ENCODE peak calls at places on chromosomes 7 and 10, in six cellular contexts. One of them, this sample, is unnamed.

GRCh38 chr10:24661374-24661773 is 62.3 kb downstream of the ARHGAP21 start:
- DNase-seq in naive thymus-derived CD4-positive, alpha-beta T cell: no peak
- DNase-seq in tibial artery: no peak
- DNase-seq in transverse colon: no peak
- DNase-seq in K562: no peak
- DNase-seq in colonic mucosa: no peak
- DNase-seq in this sample: no peak

GRCh38 chr7:55415173-55415778 is 50.1 kb downstream of the LANCL2 start:
- DNase-seq in K562: peak
- DNase-seq in naive thymus-derived CD4-positive, alpha-beta T cell: peak
- DNase-seq in transverse colon: peak
- DNase-seq in tibial artery: peak
- DNase-seq in colonic mucosa: peak
- DNase-seq in this sample: peak

GRCh38 chr10:97499561-97500296 is 1.0 kb downstream of the UBTD1 start:
- DNase-seq in tibial artery: peak
- DNase-seq in colonic mucosa: peak
- DNase-seq in K562: no peak
- DNase-seq in transverse colon: peak
- DNase-seq in naive thymus-derived CD4-positive, alpha-beta T cell: no peak
- DNase-seq in this sample: peak

GRCh38 chr10:83372646-83373045 is 766.7 kb upstream of the GHITM start:
- DNase-seq in colonic mucosa: no peak
- DNase-seq in K562: no peak
- DNase-seq in tibial artery: no peak
- DNase-seq in naive thymus-derived CD4-positive, alpha-beta T cell: no peak
- DNase-seq in transverse colon: no peak
- DNase-seq in this sample: no peak

GRCh38 chr10:123136806-123137642 is 1.3 kb downstream of the HMX3 start:
- DNase-seq in transverse colon: no peak
- DNase-seq in tibial artery: no peak
- DNase-seq in K562: peak
- DNase-seq in naive thymus-derived CD4-positive, alpha-beta T cell: no peak
- DNase-seq in colonic mucosa: no peak
- DNase-seq in this sample: no peak

GRCh38 chr10:29946953-29947700 is 112.3 kb downstream of the JCAD start:
- DNase-seq in colonic mucosa: no peak
- DNase-seq in transverse colon: no peak
- DNase-seq in K562: no peak
- DNase-seq in naive thymus-derived CD4-positive, alpha-beta T cell: no peak
- DNase-seq in tibial artery: peak
- DNase-seq in this sample: no peak

GRCh38 chr10:97676770-97677581 is 10.1 kb downstream of the AVPI1 start:
- DNase-seq in transverse colon: peak
- DNase-seq in naive thymus-derived CD4-positive, alpha-beta T cell: peak
- DNase-seq in colonic mucosa: no peak
- DNase-seq in K562: peak
- DNase-seq in tibial artery: no peak
- DNase-seq in this sample: no peak

GRCh38 chr10:113971349-113971973 is 72.2 kb upstream of the ADRB1 start:
- DNase-seq in naive thymus-derived CD4-positive, alpha-beta T cell: no peak
- DNase-seq in K562: no peak
- DNase-seq in tibial artery: no peak
- DNase-seq in colonic mucosa: no peak
- DNase-seq in transverse colon: no peak
- DNase-seq in this sample: no peak

GRCh38 chr7:152859781-152860191 is 100.2 kb downstream of the ACTR3B start:
- DNase-seq in K562: peak
- DNase-seq in naive thymus-derived CD4-positive, alpha-beta T cell: no peak
- DNase-seq in colonic mucosa: no peak
- DNase-seq in transverse colon: no peak
- DNase-seq in tibial artery: no peak
- DNase-seq in this sample: no peak

GRCh38 chr7:3597243-3597642 is 296.2 kb downstream of the SDK1 start:
- DNase-seq in K562: no peak
- DNase-seq in naive thymus-derived CD4-positive, alpha-beta T cell: no peak
- DNase-seq in tibial artery: no peak
- DNase-seq in transverse colon: no peak
- DNase-seq in colonic mucosa: no peak
- DNase-seq in this sample: no peak

GRCh38 chr10:78321500-78321899 is 287.8 kb downstream of the RPS24 start:
- DNase-seq in K562: no peak
- DNase-seq in colonic mucosa: no peak
- DNase-seq in naive thymus-derived CD4-positive, alpha-beta T cell: no peak
- DNase-seq in tibial artery: no peak
- DNase-seq in transverse colon: no peak
- DNase-seq in this sample: no peak

GRCh38 chr7:124412531-124412930 is 353.1 kb downstream of the GPR37 start:
- DNase-seq in tibial artery: no peak
- DNase-seq in transverse colon: no peak
- DNase-seq in naive thymus-derived CD4-positive, alpha-beta T cell: no peak
- DNase-seq in colonic mucosa: no peak
- DNase-seq in K562: no peak
- DNase-seq in this sample: no peak

GRCh38 chr7:23474098-23474828 is 4.0 kb upstream of the IGF2BP3 start:
- DNase-seq in tibial artery: peak
- DNase-seq in naive thymus-derived CD4-positive, alpha-beta T cell: no peak
- DNase-seq in K562: peak
- DNase-seq in transverse colon: peak
- DNase-seq in colonic mucosa: peak
- DNase-seq in this sample: peak

GRCh38 chr7:46468753-46469356 is 547.8 kb upstream of the IGFBP3 start:
- DNase-seq in tibial artery: no peak
- DNase-seq in transverse colon: no peak
- DNase-seq in colonic mucosa: no peak
- DNase-seq in naive thymus-derived CD4-positive, alpha-beta T cell: no peak
- DNase-seq in K562: peak
- DNase-seq in this sample: no peak

GRCh38 chr10:44399478-44400451 is 14.9 kb upstream of the CXCL12 start:
- DNase-seq in tibial artery: no peak
- DNase-seq in transverse colon: no peak
- DNase-seq in colonic mucosa: no peak
- DNase-seq in K562: no peak
- DNase-seq in naive thymus-derived CD4-positive, alpha-beta T cell: no peak
- DNase-seq in this sample: no peak

GRCh38 chr7:107162466-107162865 is 6.3 kb upstream of the HBP1 start:
- DNase-seq in K562: no peak
- DNase-seq in naive thymus-derived CD4-positive, alpha-beta T cell: no peak
- DNase-seq in transverse colon: no peak
- DNase-seq in tibial artery: no peak
- DNase-seq in colonic mucosa: no peak
- DNase-seq in this sample: no peak

GRCh38 chr10:49092477-49092876 is 22.8 kb downstream of the VSTM4 start:
- DNase-seq in transverse colon: no peak
- DNase-seq in tibial artery: no peak
- DNase-seq in naive thymus-derived CD4-positive, alpha-beta T cell: no peak
- DNase-seq in K562: no peak
- DNase-seq in colonic mucosa: no peak
- DNase-seq in this sample: no peak

GRCh38 chr10:73810735-73811465 is 498 bp downstream of the NDST2 start:
- DNase-seq in tibial artery: no peak
- DNase-seq in transverse colon: peak
- DNase-seq in K562: peak
- DNase-seq in naive thymus-derived CD4-positive, alpha-beta T cell: peak
- DNase-seq in colonic mucosa: peak
- DNase-seq in this sample: peak

GRCh38 chr7:1569016-1569415 is 816 bp downstream of the PSMG3 start:
- DNase-seq in tibial artery: no peak
- DNase-seq in K562: peak
- DNase-seq in colonic mucosa: peak
- DNase-seq in naive thymus-derived CD4-positive, alpha-beta T cell: no peak
- DNase-seq in transverse colon: no peak
- DNase-seq in this sample: no peak

GRCh38 chr7:140571537-140572122 is 69.0 kb downstream of the DENND2A start:
- DNase-seq in tibial artery: no peak
- DNase-seq in transverse colon: no peak
- DNase-seq in naive thymus-derived CD4-positive, alpha-beta T cell: no peak
- DNase-seq in K562: no peak
- DNase-seq in colonic mucosa: no peak
- DNase-seq in this sample: no peak

GRCh38 chr7:142927085-142927745 is 6.3 kb downstream of the TRPV5 start:
- DNase-seq in naive thymus-derived CD4-positive, alpha-beta T cell: no peak
- DNase-seq in transverse colon: no peak
- DNase-seq in colonic mucosa: no peak
- DNase-seq in tibial artery: no peak
- DNase-seq in K562: no peak
- DNase-seq in this sample: no peak

GRCh38 chr7:101823596-101823995 is 6.2 kb downstream of the CUX1 start:
- DNase-seq in colonic mucosa: no peak
- DNase-seq in K562: no peak
- DNase-seq in naive thymus-derived CD4-positive, alpha-beta T cell: no peak
- DNase-seq in tibial artery: no peak
- DNase-seq in transverse colon: no peak
- DNase-seq in this sample: no peak

GRCh38 chr7:101828308-101829020 is 11.0 kb downstream of the CUX1 start:
- DNase-seq in K562: no peak
- DNase-seq in naive thymus-derived CD4-positive, alpha-beta T cell: no peak
- DNase-seq in transverse colon: no peak
- DNase-seq in tibial artery: no peak
- DNase-seq in colonic mucosa: no peak
- DNase-seq in this sample: no peak

GRCh38 chr7:101829374-101829773 is 11.9 kb downstream of the CUX1 start:
- DNase-seq in colonic mucosa: no peak
- DNase-seq in tibial artery: no peak
- DNase-seq in transverse colon: no peak
- DNase-seq in K562: no peak
- DNase-seq in naive thymus-derived CD4-positive, alpha-beta T cell: no peak
- DNase-seq in this sample: no peak

GRCh38 chr7:101824440-101824839 is 7.0 kb downstream of the CUX1 start:
- DNase-seq in colonic mucosa: no peak
- DNase-seq in K562: no peak
- DNase-seq in tibial artery: no peak
- DNase-seq in naive thymus-derived CD4-positive, alpha-beta T cell: no peak
- DNase-seq in transverse colon: no peak
- DNase-seq in this sample: no peak

GRCh38 chr7:101826081-101826835 is 8.8 kb downstream of the CUX1 start:
- DNase-seq in K562: no peak
- DNase-seq in naive thymus-derived CD4-positive, alpha-beta T cell: no peak
- DNase-seq in tibial artery: no peak
- DNase-seq in transverse colon: no peak
- DNase-seq in colonic mucosa: no peak
- DNase-seq in this sample: no peak
- H3K4me3 ChIP-seq in K562: no peak
- H3K4me3 ChIP-seq in naive thymus-derived CD4-positive, alpha-beta T cell: no peak
- H3K4me3 ChIP-seq in tibial artery: no peak
- H3K4me3 ChIP-seq in transverse colon: no peak
- H3K4me3 ChIP-seq in colonic mucosa: no peak
- H3K4me3 ChIP-seq in this sample: no peak

DNA sequence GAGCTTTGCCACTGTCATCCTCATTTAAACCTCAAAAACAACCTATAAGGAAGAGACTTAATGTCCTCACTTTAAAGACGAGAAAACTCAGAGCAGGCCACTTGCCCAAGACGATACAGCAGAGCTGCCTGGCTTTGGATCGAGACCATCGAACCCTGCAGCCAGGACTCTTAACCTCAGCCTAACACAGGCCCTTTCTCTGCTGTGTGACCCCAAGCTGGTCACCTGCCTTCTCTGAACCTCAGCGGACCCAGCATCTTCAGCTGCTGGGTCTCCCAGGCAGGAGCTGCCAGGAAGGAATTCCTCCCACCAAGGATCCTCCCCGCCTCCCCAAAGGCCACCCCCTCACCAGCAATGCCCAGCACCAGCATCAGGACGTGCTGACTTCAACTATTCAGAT is 32.7 kb downstream of the TNRC18 start:
- DNase-seq in transverse colon: no peak
- DNase-seq in K562: no peak
- DNase-seq in tibial artery: no peak
- DNase-seq in naive thymus-derived CD4-positive, alpha-beta T cell: no peak
- DNase-seq in colonic mucosa: no peak
- DNase-seq in this sample: no peak
- H3K27ac ChIP-seq in transverse colon: peak
- H3K27ac ChIP-seq in K562: no peak
- H3K27ac ChIP-seq in tibial artery: no peak
- H3K27ac ChIP-seq in naive thymus-derived CD4-positive, alpha-beta T cell: no peak
- H3K27ac ChIP-seq in colonic mucosa: no peak
- H3K27ac ChIP-seq in this sample: no peak

GRCh38 chr7:5754981-5755599 is 26.4 kb downstream of the RNF216 start:
- DNase-seq in K562: no peak
- DNase-seq in naive thymus-derived CD4-positive, alpha-beta T cell: no peak
- DNase-seq in tibial artery: no peak
- DNase-seq in colonic mucosa: no peak
- DNase-seq in transverse colon: no peak
- DNase-seq in this sample: no peak

GRCh38 chr7:5752663-5753062 is 28.8 kb downstream of the RNF216 start:
- DNase-seq in tibial artery: no peak
- DNase-seq in K562: no peak
- DNase-seq in colonic mucosa: no peak
- DNase-seq in naive thymus-derived CD4-positive, alpha-beta T cell: no peak
- DNase-seq in transverse colon: no peak
- DNase-seq in this sample: no peak

GRCh38 chr7:5755704-5756131 is 25.7 kb downstream of the RNF216 start:
- DNase-seq in tibial artery: no peak
- DNase-seq in K562: peak
- DNase-seq in naive thymus-derived CD4-positive, alpha-beta T cell: no peak
- DNase-seq in transverse colon: no peak
- DNase-seq in colonic mucosa: no peak
- DNase-seq in this sample: no peak

GRCh38 chr7:5758753-5759330 is 22.6 kb downstream of the RNF216 start:
- DNase-seq in tibial artery: no peak
- DNase-seq in K562: no peak
- DNase-seq in naive thymus-derived CD4-positive, alpha-beta T cell: no peak
- DNase-seq in colonic mucosa: no peak
- DNase-seq in transverse colon: no peak
- DNase-seq in this sample: no peak

DNA sequence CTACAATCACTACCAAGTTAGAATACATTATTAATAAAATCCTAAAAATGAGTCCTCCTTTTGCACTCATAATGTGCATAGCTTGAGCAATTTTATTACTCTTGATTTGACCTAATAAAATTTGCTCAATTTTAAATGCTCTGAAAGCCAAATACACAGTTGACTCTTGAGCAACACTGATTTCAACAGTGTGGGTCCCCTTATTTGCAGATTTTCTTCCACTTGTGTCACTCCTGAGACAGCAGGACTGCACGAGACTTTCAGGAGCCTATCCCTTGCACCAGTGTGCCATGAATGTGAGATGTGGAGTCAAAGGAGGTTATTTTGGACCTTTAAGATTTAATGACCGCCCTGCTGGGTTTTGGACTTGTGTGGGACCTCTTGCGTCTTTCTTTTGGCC is 23.2 kb downstream of the RNF216 start:
- DNase-seq in K562: no peak
- DNase-seq in naive thymus-derived CD4-positive, alpha-beta T cell: no peak
- DNase-seq in tibial artery: no peak
- DNase-seq in colonic mucosa: no peak
- DNase-seq in transverse colon: no peak
- DNase-seq in this sample: no peak
- H3K4me3 ChIP-seq in K562: no peak
- H3K4me3 ChIP-seq in naive thymus-derived CD4-positive, alpha-beta T cell: no peak
- H3K4me3 ChIP-seq in tibial artery: no peak
- H3K4me3 ChIP-seq in colonic mucosa: no peak
- H3K4me3 ChIP-seq in transverse colon: no peak
- H3K4me3 ChIP-seq in this sample: no peak

DNA sequence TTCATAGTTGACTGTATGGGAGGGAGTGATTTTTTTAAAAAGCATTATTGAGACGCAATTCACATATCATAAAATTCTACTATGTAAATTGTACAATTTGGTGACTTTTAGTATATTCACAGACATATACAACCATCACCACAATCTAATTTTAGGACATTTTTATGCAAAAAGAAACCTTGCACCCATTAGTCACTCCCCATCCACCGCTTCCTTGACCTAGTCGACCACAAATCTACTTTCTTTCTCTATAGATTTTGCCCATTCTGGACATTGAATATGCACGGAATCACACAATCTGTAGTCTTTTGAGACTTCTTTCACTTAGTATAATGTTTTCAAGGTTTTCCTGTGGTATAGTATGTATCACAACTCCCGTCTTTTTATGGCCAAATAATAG is 54.6 kb downstream of the BLNK start:
- DNase-seq in K562: no peak
- DNase-seq in colonic mucosa: no peak
- DNase-seq in transverse colon: no peak
- DNase-seq in tibial artery: no peak
- DNase-seq in naive thymus-derived CD4-positive, alpha-beta T cell: no peak
- DNase-seq in this sample: no peak
- H3K27ac ChIP-seq in K562: no peak
- H3K27ac ChIP-seq in colonic mucosa: no peak
- H3K27ac ChIP-seq in transverse colon: no peak
- H3K27ac ChIP-seq in tibial artery: no peak
- H3K27ac ChIP-seq in naive thymus-derived CD4-positive, alpha-beta T cell: no peak
- H3K27ac ChIP-seq in this sample: no peak